ENCODE peak calls at places on chromosomes 1 and 21, in seven cellular contexts. D, O, R, B, Q, M and T are unnamed samples.

GRCh38 chr1:71532343-71532742 is 451.5 kb upstream of the ZRANB2 start:
- DNase-seq in D (no peak), O (no peak), R (no peak), B (no peak), Q (no peak), M (no peak), T (no peak)

GRCh38 chr1:30307182-30307581 is 416.2 kb downstream of the MATN1 start:
- DNase-seq in D (no peak), O (no peak), R (no peak), B (no peak), Q (no peak), M (no peak), T (no peak)

GRCh38 chr1:1006305-1007159 is 6.6 kb upstream of the HES4 start:
- DNase-seq in D (no peak), O (peak), R (peak), B (peak), Q (peak), M (no peak), T (no peak)

GRCh38 chr1:109815809-109816791 is 52.4 kb upstream of the EPS8L3 start:
- DNase-seq in D (no peak), O (no peak), R (no peak), B (no peak), Q (no peak), M (peak), T (no peak)

GRCh38 chr21:37130971-37131370 is 57.9 kb downstream of the TTC3 start:
- DNase-seq in D (peak), O (no peak), R (no peak), B (no peak), Q (no peak), M (no peak), T (no peak)

GRCh38 chr1:2571348-2571747 is 15.2 kb downstream of the TNFRSF14 start:
- DNase-seq in D (no peak), O (no peak), R (no peak), B (no peak), Q (no peak), M (no peak), T (no peak)

GRCh38 chr1:180160362-180160761 is 5.7 kb downstream of the QSOX1 start:
- DNase-seq in D (no peak), O (no peak), R (no peak), B (peak), Q (no peak), M (no peak), T (no peak)

GRCh38 chr1:159843459-159843858 is 16.8 kb downstream of the SLAMF8 start:
- DNase-seq in D (no peak), O (no peak), R (no peak), B (no peak), Q (no peak), M (no peak), T (no peak)

GRCh38 chr1:1431845-1432565 is 3.5 kb upstream of the VWA1 start:
- DNase-seq in D (no peak), O (peak), R (peak), B (peak), Q (peak), M (no peak), T (no peak)

GRCh38 chr1:211908951-211909350 is 78.4 kb upstream of the LPGAT1 start:
- DNase-seq in D (no peak), O (no peak), R (no peak), B (no peak), Q (no peak), M (no peak), T (no peak)

GRCh38 chr1:8448906-8449661 is 131.2 kb downstream of the SLC45A1 start:
- DNase-seq in D (peak), O (no peak), R (no peak), B (no peak), Q (no peak), M (no peak), T (no peak)

GRCh38 chr1:12434174-12434573 is 183.8 kb downstream of the DHRS3 start:
- DNase-seq in D (peak), O (no peak), R (no peak), B (no peak), Q (no peak), M (peak), T (peak)

GRCh38 chr1:91870322-91870721 is 15.6 kb downstream of the TGFBR3 start:
- DNase-seq in D (no peak), O (no peak), R (no peak), B (no peak), Q (no peak), M (no peak), T (no peak)

GRCh38 chr1:79124756-79125155 is 118.2 kb upstream of the ADGRL4 start:
- DNase-seq in D (peak), O (no peak), R (no peak), B (no peak), Q (no peak), M (no peak), T (no peak)

GRCh38 chr1:177255411-177255810 is 84.7 kb downstream of the BRINP2 start:
- DNase-seq in D (peak), O (no peak), R (no peak), B (no peak), Q (peak), M (no peak), T (peak)

GRCh38 chr1:164637461-164638375 is 78.7 kb downstream of the PBX1 start:
- DNase-seq in D (peak), O (no peak), R (peak), B (no peak), Q (no peak), M (no peak), T (peak)

GRCh38 chr1:201714542-201715276 is 114.2 kb upstream of the IPO9 start:
- DNase-seq in D (peak), O (peak), R (no peak), B (no peak), Q (no peak), M (no peak), T (peak)

GRCh38 chr1:201999625-202000238 is 10.7 kb upstream of the ELF3 start:
- DNase-seq in D (peak), O (peak), R (peak), B (no peak), Q (peak), M (no peak), T (peak)

GRCh38 chr1:3504151-3504822 is 49.8 kb downstream of the ARHGEF16 start:
- DNase-seq in D (peak), O (no peak), R (no peak), B (no peak), Q (no peak), M (no peak), T (peak)

GRCh38 chr1:8815582-8816285 is 1.7 kb downstream of the RERE start:
- DNase-seq in D (no peak), O (no peak), R (no peak), B (no peak), Q (no peak), M (no peak), T (no peak)

GRCh38 chr1:246537887-246538286 is 28.2 kb downstream of the TFB2M start:
- DNase-seq in D (no peak), O (no peak), R (no peak), B (no peak), Q (no peak), M (no peak), T (no peak)

GRCh38 chr1:161038523-161039153 is at the start of gene TSTD1:
- DNase-seq in D (no peak), O (no peak), R (peak), B (peak), Q (no peak), M (no peak), T (no peak)

GRCh38 chr1:39575191-39576015 is 1.2 kb downstream of the PABPC4 start:
- DNase-seq in D (peak), O (peak), R (peak), B (no peak), Q (peak), M (no peak), T (no peak)

GRCh38 chr21:45041351-45041805 is 33.0 kb upstream of the ADARB1 start:
- DNase-seq in D (peak), O (no peak), R (no peak), B (no peak), Q (no peak), M (no peak), T (no peak)

GRCh38 chr1:58650141-58650540 is 49.7 kb downstream of the MYSM1 start:
- DNase-seq in D (peak), O (no peak), R (no peak), B (no peak), Q (no peak), M (no peak), T (no peak)

GRCh38 chr1:145695781-145696629 is 11.2 kb downstream of the PDZK1 start:
- DNase-seq in D (no peak), O (no peak), R (no peak), B (no peak), Q (no peak), M (no peak), T (no peak)

GRCh38 chr1:44576456-44577150 is 97.7 kb downstream of the TMEM53 start:
- DNase-seq in D (no peak), O (no peak), R (no peak), B (no peak), Q (no peak), M (no peak), T (no peak)

GRCh38 chr1:100734716-100735115 is 15.2 kb downstream of the VCAM1 start:
- DNase-seq in D (peak), O (no peak), R (no peak), B (no peak), Q (no peak), M (no peak), T (peak)

GRCh38 chr1:156814571-156815260 is 1.9 kb downstream of the SH2D2A start:
- DNase-seq in D (no peak), O (no peak), R (no peak), B (no peak), Q (no peak), M (no peak), T (no peak)

GRCh38 chr1:10629816-10630571 is 155.2 kb downstream of the PEX14 start:
- DNase-seq in D (no peak), O (no peak), R (peak), B (no peak), Q (no peak), M (no peak), T (no peak)

GRCh38 chr1:10629091-10629815 is 154.5 kb downstream of the PEX14 start:
- DNase-seq in D (no peak), O (no peak), R (peak), B (no peak), Q (no peak), M (no peak), T (no peak)

GRCh38 chr1:10631121-10631810 is 156.5 kb downstream of the PEX14 start:
- DNase-seq in D (no peak), O (no peak), R (peak), B (no peak), Q (no peak), M (no peak), T (no peak)

GRCh38 chr1:10631811-10632481 is 157.2 kb downstream of the PEX14 start:
- DNase-seq in D (no peak), O (peak), R (peak), B (no peak), Q (no peak), M (no peak), T (no peak)

DNA sequence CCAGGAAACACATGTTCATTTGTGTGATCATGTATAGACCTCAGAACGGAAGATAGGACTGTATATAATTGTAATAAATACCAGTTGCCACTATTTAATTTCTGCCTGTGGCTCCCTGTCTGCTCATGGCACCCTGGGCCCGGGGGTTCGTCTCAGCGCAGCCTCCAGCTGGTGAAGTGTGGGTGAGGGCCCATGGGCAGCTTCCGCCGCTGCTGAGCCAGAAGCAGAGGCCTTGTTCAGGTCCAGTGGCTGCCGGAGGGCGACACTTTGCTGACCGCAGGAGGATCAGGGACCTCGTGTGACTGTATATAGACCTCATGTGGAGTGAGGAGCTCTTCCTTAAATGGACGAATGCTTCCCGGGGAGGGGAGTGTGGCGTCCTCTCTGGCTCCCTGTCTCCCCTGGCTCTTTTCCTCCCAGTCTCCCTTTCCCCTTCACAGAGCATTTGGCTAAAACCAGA is 155.9 kb downstream of the PEX14 start:
- DNase-seq in D (no peak), O (no peak), R (peak), B (no peak), Q (no peak), M (no peak), T (no peak)
- TF ChIP-seq RFX5 in D (no peak), O (no peak), R (no peak), B (no peak), Q (no peak), M (no peak), T (no peak)

DNA sequence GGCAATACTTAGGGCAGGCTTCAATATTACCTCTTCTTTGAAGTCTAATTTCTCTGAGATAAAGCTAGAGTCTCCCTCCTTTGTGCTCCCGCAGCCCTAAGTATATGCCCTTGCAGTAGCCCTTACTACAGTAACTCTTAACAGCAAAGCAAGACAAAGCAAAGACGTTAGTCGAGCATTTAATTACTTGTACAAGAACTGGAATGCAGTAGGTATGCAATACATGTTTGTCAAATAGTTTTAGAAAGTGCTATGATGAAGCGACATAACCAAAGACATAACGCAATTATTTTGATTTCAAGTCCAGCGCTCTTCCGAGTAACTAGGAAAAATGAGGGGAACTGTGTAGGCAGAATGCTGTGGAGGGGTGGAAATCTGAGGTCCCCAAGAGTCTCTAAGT is 1.6 kb downstream of the P3H1 start:
- DNase-seq in D (no peak), O (no peak), R (no peak), B (no peak), Q (no peak), M (no peak), T (no peak)
- TF ChIP-seq RFX5 in D (no peak), O (no peak), R (no peak), B (no peak), Q (no peak), M (no peak), T (no peak)

GRCh38 chr1:171434717-171435346 is 50.5 kb upstream of the PRRC2C start:
- DNase-seq in D (peak), O (no peak), R (no peak), B (no peak), Q (no peak), M (no peak), T (peak)
- TF ChIP-seq RFX5 in D (no peak), O (no peak), R (no peak), B (no peak), Q (no peak), M (no peak), T (no peak)

DNA sequence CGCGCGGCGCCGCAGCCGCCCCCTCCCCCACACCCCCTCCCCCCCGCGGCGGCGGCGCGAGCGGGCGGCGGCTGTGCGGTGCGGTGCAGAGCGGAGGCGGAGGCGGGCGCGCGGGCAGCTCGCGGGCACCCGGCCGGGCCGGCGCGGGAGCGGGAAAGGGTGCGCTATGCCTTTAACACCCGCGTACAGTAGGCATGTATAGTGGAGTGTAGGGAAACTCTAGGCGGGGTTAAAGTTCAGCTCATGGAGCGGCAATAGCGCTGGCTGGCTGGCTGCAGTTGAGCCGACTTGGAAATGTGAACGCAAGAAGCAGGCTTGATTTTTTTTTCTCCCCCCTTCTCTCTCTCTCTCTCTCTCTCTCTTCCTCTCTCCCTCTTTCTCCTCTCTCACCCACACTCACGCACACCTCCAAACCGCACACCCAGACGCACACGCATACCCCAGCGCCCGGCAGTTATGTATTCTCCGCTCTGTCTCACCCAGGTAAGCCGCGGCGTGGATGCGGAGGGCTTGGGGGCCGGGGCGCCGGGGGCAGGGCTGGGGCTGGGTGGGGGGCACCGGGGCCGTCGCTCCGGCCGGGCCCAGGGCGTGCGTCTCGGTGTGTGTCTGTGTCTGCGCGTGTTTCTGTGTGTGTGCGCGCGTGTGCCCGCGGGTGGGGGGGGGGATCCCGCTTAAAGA is at the start of gene NFIA:
- DNase-seq in D (peak), O (peak), R (peak), B (peak), Q (peak), M (no peak), T (peak)
- TF ChIP-seq RFX5 in D (no peak), O (no peak), R (no peak), B (no peak), Q (no peak), M (no peak), T (no peak)

GRCh38 chr1:43425045-43425444 is 28.7 kb downstream of the HYI start:
- DNase-seq in D (peak), O (no peak), R (no peak), B (no peak), Q (no peak), M (no peak), T (no peak)
- TF ChIP-seq RFX5 in D (no peak), O (no peak), R (no peak), B (no peak), Q (no peak), M (no peak), T (no peak)

GRCh38 chr1:231420959-231421615 is 1.0 kb downstream of the EGLN1 start:
- DNase-seq in D (peak), O (peak), R (peak), B (peak), Q (no peak), M (no peak), T (peak)
- TF ChIP-seq RFX5 in D (no peak), O (no peak), R (no peak), B (no peak), Q (no peak), M (no peak), T (no peak)